ENCODE peak calls at places on chromosome X, in seven cellular contexts. F, B, J, H, V, W and Y are unnamed samples.

GRCh38 chrX:1029494-1029893 is 183.0 kb downstream of the CRLF2 start:
- DNase-seq in F (no peak), B (no peak), J (no peak), H (no peak), V (no peak), W (no peak), Y (no peak)

GRCh38 chrX:71910526-71911022 is at the start of gene NHSL2:
- DNase-seq in F (peak; percentile 16), B (no peak), J (no peak), H (peak; percentile 45), V (peak; percentile 16), W (no peak), Y (no peak)

GRCh38 chrX:97668126-97668525 is 784.4 kb downstream of the RPA4 start:
- DNase-seq in F (no peak), B (no peak), J (no peak), H (no peak), V (no peak), W (no peak), Y (no peak)

GRCh38 chrX:141341341-141341740 is 99.0 kb upstream of the SPANXC start:
- DNase-seq in F (peak; percentile 72), B (no peak), J (peak; percentile 82), H (peak; percentile 1), V (peak; percentile 84), W (peak; percentile 87), Y (peak; percentile 18)

GRCh38 chrX:9340619-9341304 is 124.1 kb upstream of the TBL1X start:
- DNase-seq in F (peak; percentile 80), B (peak; percentile 59), J (peak; percentile 48), H (no peak), V (peak; percentile 69), W (peak; percentile 32), Y (no peak)

GRCh38 chrX:29662101-29662500 is 553.3 kb upstream of the MAGEB2 start:
- DNase-seq in F (peak; percentile 64), B (no peak), J (peak; percentile 51), H (peak; percentile 53), V (peak; percentile 55), W (peak; percentile 93), Y (no peak)

GRCh38 chrX:1416965-1417760 is 25.2 kb upstream of the SLC25A6 start:
- DNase-seq in F (no peak), B (no peak), J (no peak), H (no peak), V (no peak), W (no peak), Y (no peak)

GRCh38 chrX:130110379-130111219 is at the start of gene ELF4:
- DNase-seq in F (peak; percentile 72), B (no peak), J (peak; percentile 55), H (no peak), V (peak; percentile 68), W (peak; percentile 80), Y (peak; percentile 12)

GRCh38 chrX:3599787-3600465 is 113.5 kb downstream of the PRKX start:
- DNase-seq in F (peak; percentile 16), B (no peak), J (no peak), H (no peak), V (peak; percentile 20), W (no peak), Y (no peak)

GRCh38 chrX:136159615-136160025 is 12.3 kb downstream of the FHL1 start:
- DNase-seq in F (no peak), B (no peak), J (peak; percentile 37), H (no peak), V (no peak), W (no peak), Y (no peak)

GRCh38 chrX:42119076-42119475 is 195.7 kb upstream of the CASK start:
- DNase-seq in F (peak; percentile 30), B (no peak), J (peak; percentile 48), H (peak; percentile 1), V (peak; percentile 93), W (peak; percentile 93), Y (no peak)